ENCODE peak calls at places on chromosomes 2 and 18, in eight cellular contexts. One of them, this sample, is unnamed.

GRCh38 chr18:9735238-9735637 is 27.1 kb downstream of the RAB31 start:
- DNase-seq in Peyer's patch: no peak
- DNase-seq in esophagus muscularis mucosa: no peak
- DNase-seq in heart left ventricle: no peak
- DNase-seq in A549: no peak
- DNase-seq in HCT116: no peak
- DNase-seq in sigmoid colon: no peak
- DNase-seq in H1: no peak
- DNase-seq in this sample: no peak

GRCh38 chr2:57882895-57883515 is 163.6 kb upstream of the VRK2 start:
- DNase-seq in esophagus muscularis mucosa: no peak
- DNase-seq in Peyer's patch: no peak
- DNase-seq in A549: peak
- DNase-seq in HCT116: no peak
- DNase-seq in sigmoid colon: no peak
- DNase-seq in heart left ventricle: no peak
- DNase-seq in H1: no peak
- DNase-seq in this sample: no peak

GRCh38 chr18:47901624-47902362 is 28.7 kb downstream of the SMAD2 start:
- DNase-seq in sigmoid colon: no peak
- DNase-seq in H1: no peak
- DNase-seq in HCT116: no peak
- DNase-seq in esophagus muscularis mucosa: no peak
- DNase-seq in Peyer's patch: no peak
- DNase-seq in heart left ventricle: no peak
- DNase-seq in A549: no peak
- DNase-seq in this sample: no peak

GRCh38 chr2:105969552-105969951 is 224.5 kb downstream of the UXS1 start:
- DNase-seq in esophagus muscularis mucosa: no peak
- DNase-seq in H1: peak
- DNase-seq in heart left ventricle: no peak
- DNase-seq in A549: peak
- DNase-seq in HCT116: peak
- DNase-seq in sigmoid colon: no peak
- DNase-seq in Peyer's patch: no peak
- DNase-seq in this sample: no peak

GRCh38 chr2:23354554-23354953 is 30.4 kb upstream of the KLHL29 start:
- DNase-seq in esophagus muscularis mucosa: no peak
- DNase-seq in Peyer's patch: no peak
- DNase-seq in sigmoid colon: no peak
- DNase-seq in H1: no peak
- DNase-seq in heart left ventricle: no peak
- DNase-seq in HCT116: no peak
- DNase-seq in A549: no peak
- DNase-seq in this sample: no peak

GRCh38 chr2:44290271-44290670 is 15.0 kb downstream of the SLC3A1 start:
- DNase-seq in heart left ventricle: no peak
- DNase-seq in esophagus muscularis mucosa: no peak
- DNase-seq in H1: no peak
- DNase-seq in A549: peak
- DNase-seq in Peyer's patch: no peak
- DNase-seq in sigmoid colon: no peak
- DNase-seq in HCT116: no peak
- DNase-seq in this sample: no peak

GRCh38 chr2:283996-284794 is 3.7 kb downstream of the ALKAL2 start:
- DNase-seq in heart left ventricle: no peak
- DNase-seq in H1: no peak
- DNase-seq in Peyer's patch: no peak
- DNase-seq in A549: no peak
- DNase-seq in sigmoid colon: no peak
- DNase-seq in esophagus muscularis mucosa: peak
- DNase-seq in HCT116: no peak
- DNase-seq in this sample: no peak

GRCh38 chr2:212712466-212712865 is 173.9 kb upstream of the ERBB4 start:
- DNase-seq in HCT116: no peak
- DNase-seq in H1: no peak
- DNase-seq in A549: no peak
- DNase-seq in heart left ventricle: no peak
- DNase-seq in esophagus muscularis mucosa: no peak
- DNase-seq in sigmoid colon: no peak
- DNase-seq in Peyer's patch: no peak
- DNase-seq in this sample: no peak

GRCh38 chr18:73842795-73843394 is 304.7 kb downstream of the FBXO15 start:
- DNase-seq in H1: no peak
- DNase-seq in esophagus muscularis mucosa: no peak
- DNase-seq in HCT116: peak
- DNase-seq in heart left ventricle: no peak
- DNase-seq in sigmoid colon: no peak
- DNase-seq in A549: peak
- DNase-seq in Peyer's patch: no peak
- DNase-seq in this sample: peak

GRCh38 chr2:238433941-238434845 is 7.5 kb downstream of the ASB1 start:
- DNase-seq in heart left ventricle: no peak
- DNase-seq in H1: no peak
- DNase-seq in Peyer's patch: no peak
- DNase-seq in A549: no peak
- DNase-seq in sigmoid colon: no peak
- DNase-seq in HCT116: no peak
- DNase-seq in esophagus muscularis mucosa: no peak
- DNase-seq in this sample: no peak

GRCh38 chr2:109378682-109379081 is 235.1 kb downstream of the SEPTIN10 start:
- DNase-seq in HCT116: no peak
- DNase-seq in H1: no peak
- DNase-seq in Peyer's patch: peak
- DNase-seq in A549: no peak
- DNase-seq in heart left ventricle: no peak
- DNase-seq in esophagus muscularis mucosa: no peak
- DNase-seq in sigmoid colon: peak
- DNase-seq in this sample: no peak

GRCh38 chr18:72375628-72376027 is 168.5 kb downstream of the CBLN2 start:
- DNase-seq in sigmoid colon: no peak
- DNase-seq in esophagus muscularis mucosa: no peak
- DNase-seq in A549: no peak
- DNase-seq in H1: no peak
- DNase-seq in heart left ventricle: no peak
- DNase-seq in Peyer's patch: no peak
- DNase-seq in HCT116: no peak
- DNase-seq in this sample: no peak

GRCh38 chr2:201883559-201883958 is 77.2 kb downstream of the CDK15 start:
- DNase-seq in heart left ventricle: peak
- DNase-seq in H1: no peak
- DNase-seq in Peyer's patch: no peak
- DNase-seq in HCT116: no peak
- DNase-seq in sigmoid colon: no peak
- DNase-seq in esophagus muscularis mucosa: no peak
- DNase-seq in A549: no peak
- DNase-seq in this sample: no peak

GRCh38 chr2:28680657-28681056 is 71.0 kb upstream of the PPP1CB start:
- DNase-seq in heart left ventricle: no peak
- DNase-seq in HCT116: no peak
- DNase-seq in A549: no peak
- DNase-seq in Peyer's patch: no peak
- DNase-seq in esophagus muscularis mucosa: no peak
- DNase-seq in H1: no peak
- DNase-seq in sigmoid colon: no peak
- DNase-seq in this sample: no peak

GRCh38 chr2:172273910-172274571 is 153.3 kb upstream of the ITGA6 start:
- DNase-seq in heart left ventricle: no peak
- DNase-seq in Peyer's patch: no peak
- DNase-seq in sigmoid colon: no peak
- DNase-seq in esophagus muscularis mucosa: no peak
- DNase-seq in H1: no peak
- DNase-seq in A549: no peak
- DNase-seq in HCT116: no peak
- DNase-seq in this sample: no peak

GRCh38 chr2:189559579-189560272 is 20.9 kb downstream of the SLC40A1 start:
- DNase-seq in heart left ventricle: peak
- DNase-seq in Peyer's patch: no peak
- DNase-seq in HCT116: no peak
- DNase-seq in A549: no peak
- DNase-seq in H1: no peak
- DNase-seq in sigmoid colon: no peak
- DNase-seq in esophagus muscularis mucosa: no peak
- DNase-seq in this sample: no peak

GRCh38 chr2:165268751-165269150 is 29.5 kb downstream of the SCN2A start:
- DNase-seq in HCT116: no peak
- DNase-seq in Peyer's patch: no peak
- DNase-seq in heart left ventricle: no peak
- DNase-seq in A549: no peak
- DNase-seq in sigmoid colon: no peak
- DNase-seq in esophagus muscularis mucosa: no peak
- DNase-seq in H1: no peak
- DNase-seq in this sample: no peak

GRCh38 chr2:237432484-237433092 is 18.6 kb upstream of the COL6A3 start:
- DNase-seq in esophagus muscularis mucosa: no peak
- DNase-seq in Peyer's patch: no peak
- DNase-seq in sigmoid colon: no peak
- DNase-seq in heart left ventricle: no peak
- DNase-seq in HCT116: peak
- DNase-seq in H1: no peak
- DNase-seq in A549: peak
- DNase-seq in this sample: no peak

GRCh38 chr2:65370387-65371093 is 61.9 kb downstream of the SPRED2 start:
- DNase-seq in H1: no peak
- DNase-seq in Peyer's patch: no peak
- DNase-seq in sigmoid colon: no peak
- DNase-seq in HCT116: no peak
- DNase-seq in esophagus muscularis mucosa: no peak
- DNase-seq in A549: no peak
- DNase-seq in heart left ventricle: no peak
- DNase-seq in this sample: no peak

GRCh38 chr2:216344206-216344957 is 27.9 kb downstream of the MARCHF4 start:
- DNase-seq in esophagus muscularis mucosa: peak
- DNase-seq in Peyer's patch: no peak
- DNase-seq in sigmoid colon: no peak
- DNase-seq in H1: no peak
- DNase-seq in HCT116: no peak
- DNase-seq in heart left ventricle: no peak
- DNase-seq in A549: no peak
- DNase-seq in this sample: no peak

GRCh38 chr18:3454365-3455089 is 4.6 kb downstream of the TGIF1 start:
- DNase-seq in Peyer's patch: no peak
- DNase-seq in esophagus muscularis mucosa: peak
- DNase-seq in HCT116: no peak
- DNase-seq in H1: no peak
- DNase-seq in heart left ventricle: no peak
- DNase-seq in sigmoid colon: no peak
- DNase-seq in A549: peak
- DNase-seq in this sample: no peak

GRCh38 chr2:6356127-6356761 is 509.5 kb downstream of the CMPK2 start:
- DNase-seq in esophagus muscularis mucosa: no peak
- DNase-seq in sigmoid colon: no peak
- DNase-seq in heart left ventricle: no peak
- DNase-seq in Peyer's patch: no peak
- DNase-seq in H1: no peak
- DNase-seq in HCT116: no peak
- DNase-seq in A549: no peak
- DNase-seq in this sample: no peak

DNA sequence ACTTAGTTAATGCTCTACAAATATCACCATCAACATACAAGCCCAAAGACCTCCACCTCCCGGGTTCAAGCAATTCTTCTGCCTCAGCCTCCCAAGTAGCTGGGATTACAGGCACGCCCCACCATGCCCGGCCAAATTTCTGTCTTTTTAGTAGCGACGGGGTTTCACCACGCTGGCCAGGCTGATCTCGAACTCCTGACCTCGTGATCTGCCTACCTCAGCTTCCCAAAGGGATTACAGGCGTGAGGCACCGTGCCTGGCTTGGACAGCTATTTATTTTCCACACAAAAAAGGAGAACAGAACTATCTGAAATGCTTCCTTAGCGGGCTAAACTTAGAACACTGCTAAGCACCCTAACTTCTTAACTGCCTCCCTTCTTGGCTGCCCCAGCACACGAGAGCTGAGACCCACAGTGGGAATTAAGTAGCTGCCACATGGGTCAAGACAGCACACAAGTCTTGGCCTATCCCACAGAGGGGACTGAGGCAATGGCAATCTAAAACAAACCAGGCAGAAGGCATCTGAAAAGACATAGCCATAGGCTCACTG is 24.8 kb downstream of the CYTIP start:
- DNase-seq in HCT116: no peak
- DNase-seq in heart left ventricle: no peak
- DNase-seq in H1: no peak
- DNase-seq in esophagus muscularis mucosa: no peak
- DNase-seq in Peyer's patch: no peak
- DNase-seq in A549: no peak
- DNase-seq in sigmoid colon: no peak
- DNase-seq in this sample: no peak
- TF ChIP-seq POLR2A in HCT116: no peak
- TF ChIP-seq POLR2A in heart left ventricle: no peak
- TF ChIP-seq POLR2A in H1: no peak
- TF ChIP-seq POLR2A in esophagus muscularis mucosa: no peak
- TF ChIP-seq POLR2A in Peyer's patch: no peak
- TF ChIP-seq POLR2A in A549: no peak
- TF ChIP-seq POLR2A in sigmoid colon: no peak
- TF ChIP-seq POLR2A in this sample: no peak

DNA sequence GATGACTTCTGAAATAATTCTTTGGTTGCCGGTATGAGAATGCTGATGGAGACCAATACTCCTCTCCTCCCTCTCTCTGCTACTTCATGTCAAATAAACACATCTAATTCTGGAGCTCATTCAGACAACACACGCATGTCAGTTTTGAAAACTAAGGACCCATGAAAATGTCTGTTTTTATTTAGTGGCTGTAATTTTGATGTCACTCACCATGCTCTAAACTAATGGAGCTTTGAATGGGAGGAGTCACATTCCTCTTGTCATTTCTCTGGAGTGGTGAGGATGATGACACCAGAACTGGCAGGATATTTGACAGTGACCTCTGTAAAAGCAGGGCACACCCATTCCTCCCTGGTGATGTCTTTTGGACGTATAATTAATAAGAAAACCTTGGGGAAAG is 163.0 kb downstream of the PHLPP1 start:
- DNase-seq in heart left ventricle: no peak
- DNase-seq in esophagus muscularis mucosa: no peak
- DNase-seq in Peyer's patch: no peak
- DNase-seq in sigmoid colon: no peak
- DNase-seq in HCT116: no peak
- DNase-seq in H1: no peak
- DNase-seq in A549: peak
- DNase-seq in this sample: no peak
- H3K4me3 ChIP-seq in heart left ventricle: no peak
- H3K4me3 ChIP-seq in esophagus muscularis mucosa: no peak
- H3K4me3 ChIP-seq in Peyer's patch: no peak
- H3K4me3 ChIP-seq in sigmoid colon: no peak
- H3K4me3 ChIP-seq in HCT116: no peak
- H3K4me3 ChIP-seq in H1: no peak
- H3K4me3 ChIP-seq in A549: no peak
- H3K4me3 ChIP-seq in this sample: no peak

GRCh38 chr2:131682122-131682944 is 154.6 kb downstream of the CCDC74A start:
- DNase-seq in sigmoid colon: peak
- DNase-seq in Peyer's patch: peak
- DNase-seq in H1: peak
- DNase-seq in HCT116: peak
- DNase-seq in esophagus muscularis mucosa: peak
- DNase-seq in A549: peak
- DNase-seq in heart left ventricle: peak
- DNase-seq in this sample: peak
- TF ChIP-seq CTCF in sigmoid colon: peak
- TF ChIP-seq CTCF in Peyer's patch: peak
- TF ChIP-seq CTCF in H1: peak
- TF ChIP-seq CTCF in HCT116: no peak
- TF ChIP-seq CTCF in esophagus muscularis mucosa: peak
- TF ChIP-seq CTCF in A549: peak
- TF ChIP-seq CTCF in heart left ventricle: peak
- TF ChIP-seq CTCF in this sample: no peak

GRCh38 chr18:32018331-32019250 is at the start of gene RNF125:
- DNase-seq in H1: peak
- DNase-seq in sigmoid colon: peak
- DNase-seq in Peyer's patch: peak
- DNase-seq in esophagus muscularis mucosa: peak
- DNase-seq in HCT116: peak
- DNase-seq in A549: peak
- DNase-seq in heart left ventricle: peak
- DNase-seq in this sample: peak
- TF ChIP-seq POLR2A in H1: peak
- TF ChIP-seq POLR2A in sigmoid colon: no peak
- TF ChIP-seq POLR2A in Peyer's patch: peak
- TF ChIP-seq POLR2A in esophagus muscularis mucosa: no peak
- TF ChIP-seq POLR2A in HCT116: no peak
- TF ChIP-seq POLR2A in A549: no peak
- TF ChIP-seq POLR2A in heart left ventricle: peak
- TF ChIP-seq POLR2A in this sample: no peak

This sample was measured in lower leg skin.